ENCODE peak calls at places on chromosomes 12 and 14, in seven cellular contexts. One of them, this sample, is unnamed.

GRCh38 chr12:115375188-115375991 is 691.4 kb upstream of the TBX3 start:
- ATAC-seq in lower lobe of right lung: no peak
- ATAC-seq in stimulated activated naive CD8-positive, alpha-beta T cell treated with anti-CD3 and anti-CD28 coated beads, Interleukin-15, Interleukin-2, amounts not matched to agents 100 U/mL and 50 U/mL, for 24 hours: peak
- ATAC-seq in naive B cell: no peak
- ATAC-seq in activated T-cell treated with anti-CD3 and anti-CD28 coated beads, Interleukin-2, amount 50 U/mL, for 72 hours: peak
- ATAC-seq in IMR-90: peak
- ATAC-seq in natural killer cell: no peak
- ATAC-seq in this sample: no peak

GRCh38 chr12:48995061-48995879 is 3.9 kb downstream of the DDN start:
- ATAC-seq in lower lobe of right lung: peak
- ATAC-seq in stimulated activated naive CD8-positive, alpha-beta T cell treated with anti-CD3 and anti-CD28 coated beads, Interleukin-15, Interleukin-2, amounts not matched to agents 100 U/mL and 50 U/mL, for 24 hours: no peak
- ATAC-seq in naive B cell: no peak
- ATAC-seq in activated T-cell treated with anti-CD3 and anti-CD28 coated beads, Interleukin-2, amount 50 U/mL, for 72 hours: peak
- ATAC-seq in IMR-90: peak
- ATAC-seq in natural killer cell: peak
- ATAC-seq in this sample: peak

GRCh38 chr14:59481407-59482119 is 2.6 kb downstream of the L3HYPDH start:
- ATAC-seq in lower lobe of right lung: no peak
- ATAC-seq in stimulated activated naive CD8-positive, alpha-beta T cell treated with anti-CD3 and anti-CD28 coated beads, Interleukin-15, Interleukin-2, amounts not matched to agents 100 U/mL and 50 U/mL, for 24 hours: no peak
- ATAC-seq in naive B cell: no peak
- ATAC-seq in activated T-cell treated with anti-CD3 and anti-CD28 coated beads, Interleukin-2, amount 50 U/mL, for 72 hours: no peak
- ATAC-seq in IMR-90: no peak
- ATAC-seq in natural killer cell: no peak
- ATAC-seq in this sample: no peak

GRCh38 chr14:53128303-53128702 is 24.8 kb downstream of the DDHD1 start:
- ATAC-seq in lower lobe of right lung: no peak
- ATAC-seq in stimulated activated naive CD8-positive, alpha-beta T cell treated with anti-CD3 and anti-CD28 coated beads, Interleukin-15, Interleukin-2, amounts not matched to agents 100 U/mL and 50 U/mL, for 24 hours: peak
- ATAC-seq in naive B cell: peak
- ATAC-seq in activated T-cell treated with anti-CD3 and anti-CD28 coated beads, Interleukin-2, amount 50 U/mL, for 72 hours: no peak
- ATAC-seq in IMR-90: no peak
- ATAC-seq in natural killer cell: peak
- ATAC-seq in this sample: peak

GRCh38 chr12:25099010-25099409 is 96.0 kb downstream of the DNAI7 start:
- ATAC-seq in lower lobe of right lung: no peak
- ATAC-seq in stimulated activated naive CD8-positive, alpha-beta T cell treated with anti-CD3 and anti-CD28 coated beads, Interleukin-15, Interleukin-2, amounts not matched to agents 100 U/mL and 50 U/mL, for 24 hours: peak
- ATAC-seq in naive B cell: no peak
- ATAC-seq in activated T-cell treated with anti-CD3 and anti-CD28 coated beads, Interleukin-2, amount 50 U/mL, for 72 hours: no peak
- ATAC-seq in IMR-90: no peak
- ATAC-seq in natural killer cell: no peak
- ATAC-seq in this sample: no peak

GRCh38 chr12:55931780-55932545 is 1.0 kb downstream of the DGKA start:
- ATAC-seq in lower lobe of right lung: peak
- ATAC-seq in stimulated activated naive CD8-positive, alpha-beta T cell treated with anti-CD3 and anti-CD28 coated beads, Interleukin-15, Interleukin-2, amounts not matched to agents 100 U/mL and 50 U/mL, for 24 hours: no peak
- ATAC-seq in naive B cell: no peak
- ATAC-seq in activated T-cell treated with anti-CD3 and anti-CD28 coated beads, Interleukin-2, amount 50 U/mL, for 72 hours: no peak
- ATAC-seq in IMR-90: peak
- ATAC-seq in natural killer cell: peak
- ATAC-seq in this sample: no peak

GRCh38 chr12:122021193-122021821 is 377 bp upstream of the BCL7A start:
- ATAC-seq in lower lobe of right lung: peak
- ATAC-seq in stimulated activated naive CD8-positive, alpha-beta T cell treated with anti-CD3 and anti-CD28 coated beads, Interleukin-15, Interleukin-2, amounts not matched to agents 100 U/mL and 50 U/mL, for 24 hours: no peak
- ATAC-seq in naive B cell: no peak
- ATAC-seq in activated T-cell treated with anti-CD3 and anti-CD28 coated beads, Interleukin-2, amount 50 U/mL, for 72 hours: peak
- ATAC-seq in IMR-90: peak
- ATAC-seq in natural killer cell: no peak
- ATAC-seq in this sample: no peak

GRCh38 chr12:21607701-21608100 is 3.1 kb upstream of the GYS2 start:
- ATAC-seq in lower lobe of right lung: peak
- ATAC-seq in stimulated activated naive CD8-positive, alpha-beta T cell treated with anti-CD3 and anti-CD28 coated beads, Interleukin-15, Interleukin-2, amounts not matched to agents 100 U/mL and 50 U/mL, for 24 hours: no peak
- ATAC-seq in naive B cell: no peak
- ATAC-seq in activated T-cell treated with anti-CD3 and anti-CD28 coated beads, Interleukin-2, amount 50 U/mL, for 72 hours: no peak
- ATAC-seq in IMR-90: peak
- ATAC-seq in natural killer cell: no peak
- ATAC-seq in this sample: no peak

GRCh38 chr14:50425816-50426215 is 29.1 kb upstream of the CDKL1 start:
- ATAC-seq in lower lobe of right lung: no peak
- ATAC-seq in stimulated activated naive CD8-positive, alpha-beta T cell treated with anti-CD3 and anti-CD28 coated beads, Interleukin-15, Interleukin-2, amounts not matched to agents 100 U/mL and 50 U/mL, for 24 hours: no peak
- ATAC-seq in naive B cell: no peak
- ATAC-seq in activated T-cell treated with anti-CD3 and anti-CD28 coated beads, Interleukin-2, amount 50 U/mL, for 72 hours: no peak
- ATAC-seq in IMR-90: peak
- ATAC-seq in natural killer cell: no peak
- ATAC-seq in this sample: no peak

GRCh38 chr14:80992580-80992979 is 37.2 kb downstream of the TSHR start:
- ATAC-seq in lower lobe of right lung: no peak
- ATAC-seq in stimulated activated naive CD8-positive, alpha-beta T cell treated with anti-CD3 and anti-CD28 coated beads, Interleukin-15, Interleukin-2, amounts not matched to agents 100 U/mL and 50 U/mL, for 24 hours: no peak
- ATAC-seq in naive B cell: no peak
- ATAC-seq in activated T-cell treated with anti-CD3 and anti-CD28 coated beads, Interleukin-2, amount 50 U/mL, for 72 hours: no peak
- ATAC-seq in IMR-90: no peak
- ATAC-seq in natural killer cell: no peak
- ATAC-seq in this sample: no peak

This sample was measured in activated T-helper 17 cell treated with anti-CD3 and anti-CD28 coated beads, Interleukin-2, amount 50 U/mL, for 72 hours.